ENCODE peak calls at places on chromosomes 7 and 10, in nine cellular contexts. V is stimulated activated CD4-positive, alpha-beta T cell treated with anti-CD3 and anti-CD28 coated beads, Interleukin-4, amount 100 ng/mL, for 1 hour; S is memory B cell; R is neural crest cell; I is sigmoid colon; M is choroid plexus epithelial cell; U is activated T-cell treated with anti-CD3 and anti-CD28 coated beads for 1 hour; P is pons; O is HTR-8/SVneo. Q is an unnamed sample.

GRCh38 chr10:115638246-115638645 is 545.1 kb downstream of the ATRNL1 start:
- DNase-seq in V (no peak), S (no peak), R (no peak), I (no peak), M (no peak), U (no peak), P (no peak), O (no peak), Q (no peak)

GRCh38 chr10:49200859-49201258 is 12.7 kb upstream of the TMEM273 start:
- DNase-seq in V (no peak), S (no peak), R (no peak), I (no peak), M (no peak), U (no peak), P (no peak), O (no peak), Q (no peak)

GRCh38 chr7:143263266-143264195 is at the start of gene GSTK1:
- DNase-seq in V (peak; percentile 84), S (peak; percentile 51), R (peak; percentile 55), I (peak; percentile 90), M (peak; percentile 69), U (peak; percentile 63), P (peak; percentile 72), O (peak; percentile 75), Q (peak; percentile 69)

GRCh38 chr7:149496642-149497391 is 792 bp downstream of the ZNF746 start:
- DNase-seq in V (peak; percentile 62), S (peak; percentile 38), R (no peak), I (peak; percentile 80), M (peak; percentile 33), U (peak; percentile 44), P (peak; percentile 21), O (peak; percentile 14), Q (peak; percentile 51)

GRCh38 chr7:474605-475424 is 44.8 kb downstream of the PDGFA start:
- DNase-seq in V (no peak), S (no peak), R (no peak), I (peak; percentile 37), M (no peak), U (no peak), P (no peak), O (no peak), Q (no peak)

GRCh38 chr10:48523212-48523819 is 81.6 kb downstream of the ARHGAP22 start:
- DNase-seq in V (no peak), S (no peak), R (peak; percentile 33), I (peak; percentile 87), M (peak; percentile 87), U (no peak), P (no peak), O (peak; percentile 51), Q (peak; percentile 94)

GRCh38 chr10:85265121-85265520 is 936.7 kb downstream of the CCSER2 start:
- DNase-seq in V (no peak), S (no peak), R (no peak), I (no peak), M (no peak), U (no peak), P (no peak), O (no peak), Q (no peak)

GRCh38 chr7:139889186-139889871 is 60.3 kb downstream of the TBXAS1 start:
- DNase-seq in V (no peak), S (no peak), R (no peak), I (no peak), M (no peak), U (no peak), P (no peak), O (no peak), Q (peak; percentile 33)

GRCh38 chr7:130276796-130277762 is 10.4 kb downstream of the CPA2 start:
- DNase-seq in V (peak; percentile 19), S (no peak), R (no peak), I (no peak), M (peak; percentile 81), U (no peak), P (no peak), O (no peak), Q (peak; percentile 63)

GRCh38 chr10:69222157-69223027 is 2.3 kb downstream of the HKDC1 start:
- DNase-seq in V (peak; percentile 55), S (peak; percentile 28), R (peak; percentile 48), I (no peak), M (peak; percentile 86), U (peak; percentile 36), P (peak; percentile 29), O (peak; percentile 53), Q (peak; percentile 66)

GRCh38 chr10:25083546-25084111 is 67.2 kb downstream of the THNSL1 start:
- DNase-seq in V (no peak), S (no peak), R (no peak), I (no peak), M (no peak), U (no peak), P (peak; percentile 96), O (no peak), Q (peak; percentile 6)

GRCh38 chr7:51635801-51636200 is 319.2 kb upstream of the COBL start:
- DNase-seq in V (no peak), S (no peak), R (no peak), I (no peak), M (no peak), U (no peak), P (no peak), O (no peak), Q (no peak)

GRCh38 chr7:46970486-46970885 is 611.4 kb downstream of the TNS3 start:
- DNase-seq in V (no peak), S (no peak), R (no peak), I (no peak), M (peak; percentile 31), U (no peak), P (no peak), O (no peak), Q (no peak)

GRCh38 chr10:71708301-71708703 is 11.3 kb downstream of the C10orf105 start:
- DNase-seq in V (peak; percentile 72), S (peak; percentile 76), R (peak; percentile 93), I (no peak), M (peak; percentile 49), U (peak; percentile 64), P (peak; percentile 37), O (peak; percentile 51), Q (peak; percentile 26)

GRCh38 chr10:49441488-49442476 is 45.9 kb upstream of the DRGX start:
- DNase-seq in V (no peak), S (no peak), R (no peak), I (no peak), M (peak; percentile 28), U (no peak), P (no peak), O (no peak), Q (no peak)

GRCh38 chr10:974785-975074 is 13.5 kb upstream of the GTPBP4 start:
- DNase-seq in V (no peak), S (no peak), R (no peak), I (no peak), M (no peak), U (no peak), P (no peak), O (no peak), Q (no peak)

GRCh38 chr7:44104880-44105771 is 981 bp downstream of the AEBP1 start:
- DNase-seq in V (no peak), S (no peak), R (no peak), I (peak; percentile 82), M (peak; percentile 76), U (no peak), P (peak; percentile 59), O (peak; percentile 80), Q (peak; percentile 80)

GRCh38 chr10:93190377-93190776 is 116.7 kb downstream of the CYP26A1 start:
- DNase-seq in V (no peak), S (no peak), R (no peak), I (no peak), M (peak; percentile 40), U (no peak), P (peak; percentile 44), O (no peak), Q (no peak)

GRCh38 chr10:73459683-73460314 is 26.4 kb upstream of the MSS51 start:
- DNase-seq in V (no peak), S (no peak), R (no peak), I (no peak), M (peak; percentile 15), U (no peak), P (no peak), O (no peak), Q (no peak)

GRCh38 chr10:53403688-53404087 is 631.1 kb upstream of the MBL2 start:
- DNase-seq in V (no peak), S (no peak), R (no peak), I (peak; percentile 59), M (peak; percentile 8), U (no peak), P (peak; percentile 5), O (peak; percentile 5), Q (no peak)

GRCh38 chr10:19724287-19724686 is 91.9 kb upstream of the PLXDC2 start:
- DNase-seq in V (no peak), S (no peak), R (no peak), I (no peak), M (no peak), U (no peak), P (no peak), O (no peak), Q (no peak)

GRCh38 chr7:101936612-101937231 is 119.3 kb downstream of the CUX1 start:
- DNase-seq in V (no peak), S (no peak), R (no peak), I (peak; percentile 87), M (peak; percentile 65), U (no peak), P (no peak), O (no peak), Q (no peak)

Q was measured in EL.